ENCODE peak calls at places on chromosomes 3 and 15, in six cellular contexts. Y, O, J, L, M and E are unnamed samples.

GRCh38 chr3:15989419-15989818 is 185.1 kb upstream of the GALNT15 start:
- DNase-seq in M (no peak), J (no peak), Y (no peak), L (peak), O (peak), E (no peak)

GRCh38 chr3:177579419-177579818 is 382.1 kb upstream of the TBL1XR1 start:
- DNase-seq in M (no peak), O (no peak), L (no peak), Y (no peak), J (no peak), E (no peak)

GRCh38 chr3:10160925-10161324 is 3.8 kb upstream of the IRAK2 start:
- DNase-seq in J (no peak), O (no peak), L (no peak), Y (no peak), M (no peak), E (no peak)

GRCh38 chr3:175898194-175898593 is 1039.1 kb downstream of the NAALADL2 start:
- DNase-seq in J (no peak), O (no peak), Y (no peak), L (no peak), M (no peak), E (no peak)

GRCh38 chr15:97961067-97961954 is 808 bp downstream of the ARRDC4 start:
- DNase-seq in Y (peak), J (no peak), O (no peak), M (no peak), L (peak), E (no peak)

GRCh38 chr3:14836049-14836468 is 17.3 kb downstream of the FGD5 start:
- DNase-seq in M (no peak), O (no peak), L (no peak), J (no peak), Y (no peak), E (no peak)

GRCh38 chr15:62278534-62278933 is 113.4 kb upstream of the C2CD4B start:
- DNase-seq in M (no peak), O (no peak), L (no peak), J (no peak), Y (no peak), E (no peak)

GRCh38 chr15:35858707-35859106 is 312.7 kb upstream of the DPH6 start:
- DNase-seq in M (no peak), Y (no peak), L (peak), J (no peak), O (no peak), E (no peak)

GRCh38 chr3:30308131-30308530 is 298.3 kb upstream of the TGFBR2 start:
- DNase-seq in O (peak), L (peak), Y (no peak), J (no peak), M (no peak), E (no peak)

GRCh38 chr15:90868261-90868689 is at the start of gene FURIN:
- DNase-seq in O (no peak), M (no peak), J (no peak), L (no peak), Y (no peak), E (no peak)

GRCh38 chr3:196694202-196694638 is 17.8 kb downstream of the CEP19 start:
- DNase-seq in M (no peak), J (peak), L (peak), Y (peak), O (peak), E (no peak)

GRCh38 chr3:8638994-8639393 is 5.6 kb downstream of the SSUH2 start:
- DNase-seq in L (no peak), O (peak), M (no peak), Y (no peak), J (no peak), E (no peak)

GRCh38 chr3:66138336-66139234 is 82.2 kb upstream of the SLC25A26 start:
- DNase-seq in L (peak), O (peak), M (no peak), Y (no peak), J (peak), E (no peak)

GRCh38 chr3:182794806-182795369 is 1.6 kb downstream of the ATP11B start:
- DNase-seq in L (no peak), O (no peak), J (no peak), M (no peak), Y (no peak), E (no peak)